ENCODE peak calls at places on chromosomes 11 and 22, in seven cellular contexts. One of them, this sample, is unnamed.

GRCh38 chr11:76074178-76075112 is 131.9 kb downstream of the WNT11 start:
- DNase-seq in ELR: peak
- DNase-seq in activated CD8-positive, alpha-beta T cell treated with anti-CD3 and anti-CD28 coated beads for 36 hours: no peak
- DNase-seq in Daoy: peak
- DNase-seq in RCC 7860: no peak
- DNase-seq in fibroblast of the conjunctiva: peak
- DNase-seq in astrocyte of the hippocampus: peak
- DNase-seq in this sample: no peak

GRCh38 chr22:41417622-41418390 is 28.8 kb downstream of the TOB2 start:
- DNase-seq in ELR: no peak
- DNase-seq in activated CD8-positive, alpha-beta T cell treated with anti-CD3 and anti-CD28 coated beads for 36 hours: no peak
- DNase-seq in Daoy: no peak
- DNase-seq in RCC 7860: no peak
- DNase-seq in fibroblast of the conjunctiva: no peak
- DNase-seq in astrocyte of the hippocampus: peak
- DNase-seq in this sample: no peak

GRCh38 chr22:36577019-36577418 is 48.1 kb upstream of the EIF3D start:
- DNase-seq in ELR: peak
- DNase-seq in activated CD8-positive, alpha-beta T cell treated with anti-CD3 and anti-CD28 coated beads for 36 hours: no peak
- DNase-seq in Daoy: peak
- DNase-seq in RCC 7860: peak
- DNase-seq in fibroblast of the conjunctiva: peak
- DNase-seq in astrocyte of the hippocampus: peak
- DNase-seq in this sample: peak

GRCh38 chr11:83069441-83070043 is 2.2 kb downstream of the RAB30 start:
- DNase-seq in ELR: no peak
- DNase-seq in activated CD8-positive, alpha-beta T cell treated with anti-CD3 and anti-CD28 coated beads for 36 hours: no peak
- DNase-seq in Daoy: no peak
- DNase-seq in RCC 7860: no peak
- DNase-seq in fibroblast of the conjunctiva: no peak
- DNase-seq in astrocyte of the hippocampus: peak
- DNase-seq in this sample: no peak

GRCh38 chr11:65569164-65569972 is 909 bp upstream of the ZNRD2 start:
- DNase-seq in ELR: no peak
- DNase-seq in activated CD8-positive, alpha-beta T cell treated with anti-CD3 and anti-CD28 coated beads for 36 hours: no peak
- DNase-seq in Daoy: no peak
- DNase-seq in RCC 7860: no peak
- DNase-seq in fibroblast of the conjunctiva: no peak
- DNase-seq in astrocyte of the hippocampus: no peak
- DNase-seq in this sample: no peak

GRCh38 chr11:34259087-34259486 is 98.7 kb downstream of the ABTB2 start:
- DNase-seq in ELR: no peak
- DNase-seq in activated CD8-positive, alpha-beta T cell treated with anti-CD3 and anti-CD28 coated beads for 36 hours: no peak
- DNase-seq in Daoy: no peak
- DNase-seq in RCC 7860: no peak
- DNase-seq in fibroblast of the conjunctiva: no peak
- DNase-seq in astrocyte of the hippocampus: no peak
- DNase-seq in this sample: peak

GRCh38 chr11:69131644-69132300 is 24.0 kb upstream of the SMIM38 start:
- DNase-seq in ELR: peak
- DNase-seq in activated CD8-positive, alpha-beta T cell treated with anti-CD3 and anti-CD28 coated beads for 36 hours: no peak
- DNase-seq in Daoy: peak
- DNase-seq in RCC 7860: peak
- DNase-seq in fibroblast of the conjunctiva: peak
- DNase-seq in astrocyte of the hippocampus: peak
- DNase-seq in this sample: peak

GRCh38 chr22:46209262-46209661 is 40.8 kb downstream of the CDPF1 start:
- DNase-seq in ELR: no peak
- DNase-seq in activated CD8-positive, alpha-beta T cell treated with anti-CD3 and anti-CD28 coated beads for 36 hours: no peak
- DNase-seq in Daoy: no peak
- DNase-seq in RCC 7860: no peak
- DNase-seq in fibroblast of the conjunctiva: no peak
- DNase-seq in astrocyte of the hippocampus: no peak
- DNase-seq in this sample: no peak

GRCh38 chr11:37907461-37908223 is 1309.6 kb upstream of the RAG2 start:
- DNase-seq in ELR: no peak
- DNase-seq in activated CD8-positive, alpha-beta T cell treated with anti-CD3 and anti-CD28 coated beads for 36 hours: no peak
- DNase-seq in Daoy: no peak
- DNase-seq in RCC 7860: no peak
- DNase-seq in fibroblast of the conjunctiva: no peak
- DNase-seq in astrocyte of the hippocampus: no peak
- DNase-seq in this sample: no peak

GRCh38 chr22:48253573-48253972 is 1491.1 kb downstream of the TBC1D22A start:
- DNase-seq in ELR: no peak
- DNase-seq in activated CD8-positive, alpha-beta T cell treated with anti-CD3 and anti-CD28 coated beads for 36 hours: no peak
- DNase-seq in Daoy: no peak
- DNase-seq in RCC 7860: no peak
- DNase-seq in fibroblast of the conjunctiva: no peak
- DNase-seq in astrocyte of the hippocampus: no peak
- DNase-seq in this sample: peak

GRCh38 chr11:132300283-132300682 is 929.9 kb downstream of the NTM start:
- DNase-seq in ELR: peak
- DNase-seq in activated CD8-positive, alpha-beta T cell treated with anti-CD3 and anti-CD28 coated beads for 36 hours: no peak
- DNase-seq in Daoy: no peak
- DNase-seq in RCC 7860: no peak
- DNase-seq in fibroblast of the conjunctiva: no peak
- DNase-seq in astrocyte of the hippocampus: no peak
- DNase-seq in this sample: no peak

GRCh38 chr11:134879341-134879740 is 467.3 kb upstream of the B3GAT1 start:
- DNase-seq in ELR: no peak
- DNase-seq in activated CD8-positive, alpha-beta T cell treated with anti-CD3 and anti-CD28 coated beads for 36 hours: no peak
- DNase-seq in Daoy: no peak
- DNase-seq in RCC 7860: no peak
- DNase-seq in fibroblast of the conjunctiva: no peak
- DNase-seq in astrocyte of the hippocampus: no peak
- DNase-seq in this sample: no peak

This sample was measured in islet precursor cell.